ENCODE peak calls at places on chromosomes 7 and 10, in six cellular contexts. H is activated CD4-positive, alpha-beta T cell treated with anti-CD3 and anti-CD28 coated beads for 24 hours; C is GM04504; Z is H54; W is activated CD8-positive, alpha-beta memory T cell treated with anti-CD3 and anti-CD28 coated beads, Interleukin-2, amount 50 U/mL, for 4 hours; G is hepatic stellate cell. D is an unnamed sample.

GRCh38 chr7:130669051-130669700 is 628 bp upstream of the COPG2 start:
- DNase-seq in H (no peak), C (no peak), Z (peak; percentile 23), W (no peak), G (no peak), D (no peak)

GRCh38 chr10:94397549-94398370 is 4.6 kb upstream of the TBC1D12 start:
- DNase-seq in H (no peak), C (no peak), Z (peak; percentile 63), W (no peak), G (peak; percentile 69), D (no peak)

GRCh38 chr10:62632071-62632809 is 172.3 kb upstream of the ADO start:
- DNase-seq in H (no peak), C (no peak), Z (no peak), W (peak; percentile 59), G (no peak), D (no peak)

GRCh38 chr7:157177997-157178396 is 39.3 kb downstream of the UBE3C start:
- DNase-seq in H (no peak), C (no peak), Z (no peak), W (no peak), G (no peak), D (no peak)

GRCh38 chr10:71421075-71421434 is 24.3 kb downstream of the CDH23 start:
- DNase-seq in H (no peak), C (no peak), Z (no peak), W (no peak), G (no peak), D (no peak)

GRCh38 chr7:126667742-126668366 is 584.9 kb downstream of the GRM8 start:
- DNase-seq in H (no peak), C (no peak), Z (peak; percentile 28), W (no peak), G (no peak), D (no peak)

GRCh38 chr7:155964543-155964942 is 152.3 kb upstream of the SHH start:
- DNase-seq in H (no peak), C (no peak), Z (no peak), W (no peak), G (no peak), D (no peak)

GRCh38 chr7:426510-426909 is 93.1 kb downstream of the PDGFA start:
- DNase-seq in H (no peak), C (no peak), Z (no peak), W (no peak), G (no peak), D (no peak)

GRCh38 chr7:109331423-109331822 is 761.7 kb downstream of the DNAJB9 start:
- DNase-seq in H (no peak), C (no peak), Z (no peak), W (no peak), G (no peak), D (no peak)

GRCh38 chr7:47783456-47784240 is 164.6 kb downstream of the PKD1L1 start:
- DNase-seq in H (no peak), C (peak; percentile 89), Z (no peak), W (no peak), G (peak; percentile 46), D (no peak)

GRCh38 chr10:118471863-118472262 is 123.6 kb downstream of the PRLHR start:
- DNase-seq in H (no peak), C (peak; percentile 44), Z (no peak), W (no peak), G (no peak), D (no peak)

GRCh38 chr7:139095194-139095659 is 14.3 kb downstream of the ZC3HAV1 start:
- DNase-seq in H (no peak), C (no peak), Z (no peak), W (peak; percentile 66), G (no peak), D (no peak)

GRCh38 chr7:103932389-103932788 is 57.1 kb downstream of the RELN start:
- DNase-seq in H (no peak), C (no peak), Z (no peak), W (no peak), G (no peak), D (no peak)

GRCh38 chr10:62610649-62611229 is 193.8 kb upstream of the ADO start:
- DNase-seq in H (peak; percentile 54), C (no peak), Z (peak; percentile 70), W (peak; percentile 76), G (peak; percentile 50), D (no peak)

GRCh38 chr7:92682767-92683539 is 92.8 kb upstream of the FAM133B start:
- DNase-seq in H (no peak), C (no peak), Z (no peak), W (no peak), G (peak; percentile 26), D (no peak)

GRCh38 chr10:7986851-7987250 is 67.6 kb upstream of the GATA3 start:
- DNase-seq in H (no peak), C (no peak), Z (no peak), W (no peak), G (no peak), D (no peak)

GRCh38 chr10:804787-805634 is 115.5 kb upstream of the DIP2C start:
- DNase-seq in H (no peak), C (no peak), Z (no peak), W (no peak), G (no peak), D (no peak)

GRCh38 chr7:140238778-140239652 is 62.2 kb upstream of the KDM7A start:
- DNase-seq in H (no peak), C (no peak), Z (no peak), W (no peak), G (no peak), D (no peak)

GRCh38 chr7:65216469-65216868 is 157.2 kb upstream of the ZNF92 start:
- DNase-seq in H (peak; percentile 33), C (peak; percentile 7), Z (no peak), W (peak; percentile 51), G (no peak), D (no peak)

GRCh38 chr7:12674861-12675260 is 12.6 kb upstream of the ARL4A start:
- DNase-seq in H (no peak), C (no peak), Z (no peak), W (peak; percentile 24), G (no peak), D (no peak)

GRCh38 chr7:37817219-37817618 is 31.2 kb upstream of the NME8 start:
- DNase-seq in H (no peak), C (no peak), Z (no peak), W (no peak), G (no peak), D (no peak)

GRCh38 chr7:44075296-44076075 is 6.8 kb downstream of the POLM start:
- DNase-seq in H (no peak), C (no peak), Z (no peak), W (no peak), G (no peak), D (no peak)

GRCh38 chr10:81873932-81874816 is 820 bp upstream of the NRG3 start:
- DNase-seq in H (no peak), C (no peak), Z (no peak), W (no peak), G (peak; percentile 75), D (no peak)

GRCh38 chr10:44063686-44064085 is 321.2 kb downstream of the CXCL12 start:
- DNase-seq in H (no peak), C (no peak), Z (no peak), W (no peak), G (no peak), D (no peak)

GRCh38 chr7:131738066-131738465 is 181.6 kb upstream of the PODXL start:
- DNase-seq in H (no peak), C (no peak), Z (no peak), W (no peak), G (no peak), D (no peak)

GRCh38 chr10:129332476-129332875 is 134.6 kb upstream of the MGMT start:
- DNase-seq in H (no peak), C (no peak), Z (no peak), W (no peak), G (no peak), D (no peak)

GRCh38 chr7:100478966-100479660 is at the start of gene TSC22D4:
- DNase-seq in H (peak; percentile 88), C (peak; percentile 89), Z (peak; percentile 92), W (peak; percentile 88), G (peak; percentile 97), D (peak; percentile 97)

GRCh38 chr7:40680657-40681056 is 545.9 kb downstream of the SUGCT start:
- DNase-seq in H (no peak), C (no peak), Z (peak; percentile 31), W (no peak), G (peak; percentile 16), D (no peak)

GRCh38 chr10:92822060-92822634 is 26.2 kb upstream of the EXOC6 start:
- DNase-seq in H (no peak), C (no peak), Z (peak; percentile 56), W (no peak), G (peak; percentile 65), D (no peak)

GRCh38 chr7:34064511-34065158 is 159.3 kb downstream of the BMPER start:
- DNase-seq in H (no peak), C (no peak), Z (no peak), W (no peak), G (no peak), D (no peak)

GRCh38 chr7:82164813-82165212 is 278.8 kb downstream of the CACNA2D1 start:
- DNase-seq in H (no peak), C (peak; percentile 61), Z (no peak), W (no peak), G (peak; percentile 30), D (no peak)

GRCh38 chr7:99030951-99031350 is 113.0 kb downstream of the SMURF1 start:
- DNase-seq in H (no peak), C (no peak), Z (no peak), W (no peak), G (peak; percentile 60), D (no peak)